ENCODE peak calls at places on chromosomes 11 and 22, in ten cellular contexts. U, I, M, Y, O, N, Q, A, K and J are unnamed samples. For H3K4me1, the result is how much of the 10 kb centered on the place peaks cover.

GRCh38 chr22:32725369-32725988 is 76.0 kb upstream of the TIMP3 start:
- DNase-seq in K (no peak), A (no peak), O (no peak), Y (no peak), U (no peak), M (no peak), I (peak), N (no peak), Q (no peak), J (peak)

GRCh38 chr11:16030664-16031063 is 325.7 kb downstream of the SOX6 start:
- DNase-seq in U (no peak), Y (no peak), M (no peak), O (no peak), I (no peak), N (no peak), K (no peak), Q (no peak), A (no peak), J (no peak)

GRCh38 chr11:46381836-46382643 is 571 bp downstream of the MDK start:
- DNase-seq in O (peak), N (peak), Y (no peak), A (peak), U (no peak), I (no peak), Q (peak), K (peak), M (no peak), J (no peak)

GRCh38 chr22:33361581-33361980 is 303.4 kb upstream of the SYN3 start:
- DNase-seq in Y (no peak), K (no peak), I (no peak), U (no peak), O (no peak), Q (no peak), M (no peak), N (peak), A (no peak), J (no peak)

GRCh38 chr11:134558916-134559616 is 147.0 kb upstream of the B3GAT1 start:
- DNase-seq in Y (no peak), N (no peak), O (no peak), K (no peak), U (no peak), A (peak), M (no peak), I (no peak), Q (peak), J (no peak)

GRCh38 chr22:29958170-29958569 is 75.2 kb downstream of the MTMR3 start:
- DNase-seq in U (no peak), K (no peak), A (no peak), I (no peak), Y (no peak), Q (no peak), O (no peak), N (no peak), M (no peak), J (no peak)

GRCh38 chr11:76523147-76523546 is 78.3 kb downstream of the EMSY start:
- DNase-seq in M (no peak), N (no peak), O (no peak), I (peak), U (no peak), Y (no peak), Q (no peak), A (no peak), K (no peak), J (no peak)

GRCh38 chr11:78982377-78982925 is 407.8 kb upstream of the NARS2 start:
- DNase-seq in O (no peak), M (no peak), Y (no peak), Q (peak), A (no peak), K (no peak), U (no peak), I (no peak), N (no peak), J (no peak)

GRCh38 chr11:19419021-19419750 is 178.4 kb upstream of the E2F8 start:
- DNase-seq in U (no peak), A (no peak), I (no peak), O (no peak), K (no peak), Q (no peak), N (peak), Y (no peak), M (no peak), J (peak)

GRCh38 chr22:37416806-37417205 is 10.5 kb downstream of the ELFN2 start:
- DNase-seq in A (no peak), Q (peak), Y (no peak), K (no peak), U (no peak), I (no peak), O (no peak), N (no peak), M (no peak), J (no peak)

GRCh38 chr11:126423154-126423553 is 67.7 kb downstream of the ST3GAL4 start:
- DNase-seq in M (peak), K (no peak), U (no peak), A (no peak), Y (no peak), O (no peak), Q (no peak), I (no peak), N (no peak), J (no peak)

DNA sequence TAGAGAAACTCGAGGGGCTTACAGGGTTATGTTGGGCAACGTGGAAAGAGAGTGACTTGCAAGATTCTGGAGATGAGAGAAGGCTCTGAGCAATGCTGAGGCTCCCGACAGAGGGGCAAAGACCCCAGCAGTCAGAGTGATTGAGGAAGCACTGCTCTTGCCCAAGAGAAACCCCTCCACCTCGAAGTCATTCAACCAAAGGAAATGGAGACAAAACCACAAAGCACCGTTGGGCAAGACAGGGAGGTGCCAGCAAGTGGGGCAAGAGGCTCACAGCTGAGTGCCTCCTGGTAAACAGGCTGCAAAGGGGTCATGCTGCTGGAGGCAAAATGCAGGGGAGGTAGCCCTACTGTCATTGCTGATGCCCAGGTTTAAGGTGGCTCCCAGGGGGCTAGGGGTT is 17.9 kb upstream of the MYH9 start:
- DNase-seq in I (no peak), A (no peak), N (no peak), U (no peak), K (no peak), M (peak), O (no peak), Q (no peak), Y (peak), J (no peak)
- TF ChIP-seq POLR2AphosphoS5 in I (no peak), A (no peak), N (no peak), U (no peak), K (no peak), M (no peak), O (peak), Q (no peak), Y (no peak), J (no peak)

DNA sequence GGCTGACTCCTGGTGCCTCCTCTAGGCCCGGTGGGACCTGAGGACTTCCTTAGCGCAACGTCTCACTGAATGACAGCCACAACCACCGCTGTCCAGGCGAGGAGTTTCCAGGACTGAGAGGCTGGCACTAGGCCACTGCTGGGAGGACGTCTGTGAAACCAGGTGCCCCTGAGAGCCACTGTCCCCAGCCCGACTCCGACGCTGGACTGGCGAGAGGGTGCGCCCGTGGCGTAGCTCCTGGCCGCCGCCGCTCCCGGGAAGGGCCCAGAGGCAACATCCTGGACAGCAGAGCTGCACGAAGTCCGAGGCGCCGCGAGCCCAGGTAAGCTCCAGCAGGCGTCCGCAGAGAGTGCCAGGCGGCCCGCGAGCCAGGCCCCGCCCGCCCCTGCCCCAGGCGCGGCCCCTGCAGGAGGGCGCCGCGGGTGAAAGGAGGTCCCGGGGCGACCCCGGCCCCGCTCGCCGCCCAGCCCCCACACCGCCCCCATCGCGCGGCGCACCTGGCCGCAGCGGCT is 525 bp downstream of the DGCR2 start:
- DNase-seq in O (peak), N (peak), K (peak), U (no peak), I (no peak), A (no peak), M (peak), Y (peak), Q (peak), J (no peak)
- H3K4me1 ChIP-seq in O (under half), N (under half), K (half or more), U (under half), I (half or more), A (half or more), M (under half), Y (half or more), Q (under half), J (half or more)

DNA sequence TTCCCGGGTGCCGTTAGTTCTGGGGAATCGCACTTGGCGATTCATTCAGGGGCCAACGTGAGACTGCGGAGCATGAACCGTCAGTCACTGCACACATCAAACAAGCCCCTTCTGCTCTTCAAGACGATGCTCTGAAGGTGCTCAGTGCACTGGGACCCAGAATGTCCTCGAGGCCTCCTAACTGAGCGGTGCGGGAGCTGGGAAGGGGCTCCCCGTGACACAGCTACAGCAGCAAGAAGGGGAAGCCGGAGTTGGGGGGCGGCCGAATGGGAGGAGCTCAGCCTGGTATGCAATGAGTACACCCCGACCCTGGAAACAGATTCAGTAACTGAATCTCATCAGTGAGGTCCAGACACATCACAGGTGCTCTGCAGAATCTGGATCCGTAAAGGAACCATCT is 150.8 kb downstream of the SHANK2 start:
- DNase-seq in M (no peak), I (no peak), A (no peak), Y (no peak), K (no peak), Q (no peak), U (no peak), N (no peak), O (no peak), J (no peak)
- TF ChIP-seq POLR2AphosphoS5 in M (no peak), I (no peak), A (no peak), Y (no peak), K (no peak), Q (no peak), U (no peak), N (no peak), O (no peak), J (no peak)

GRCh38 chr11:60830478-60831142 is 11.3 kb upstream of the CCDC86 start:
- DNase-seq in Y (no peak), M (no peak), Q (no peak), U (no peak), A (no peak), O (no peak), N (no peak), K (no peak), I (no peak), J (no peak)
- H3K4me1 ChIP-seq in Y (under half), M (under half), Q (under half), U (under half), A (under half), O (under half), N (under half), K (under half), I (under half), J (under half)

GRCh38 chr11:112962854-112963367 is 1.7 kb downstream of the NCAM1 start:
- DNase-seq in K (peak), Q (peak), N (peak), O (peak), A (peak), U (no peak), M (peak), I (no peak), Y (peak), J (no peak)
- TF ChIP-seq POLR2AphosphoS5 in K (peak), Q (peak), N (no peak), O (no peak), A (no peak), U (no peak), M (no peak), I (no peak), Y (no peak), J (peak)